ENCODE peak calls at places on chromosomes 7 and 10, in nine cellular contexts. C is foreskin fibroblast; N is CD4-positive, alpha-beta T cell; W is IMR-90; P is K562; G is keratinocyte; Q is glutamatergic neuron; O is cardiac fibroblast; V is OCI-LY7. B is an unnamed sample.

GRCh38 chr10:130301026-130301892 is 165.1 kb downstream of the GLRX3 start:
- DNase-seq in C (no peak), N (peak), W (no peak), P (no peak), G (no peak), Q (no peak), O (peak), V (no peak), B (peak)

GRCh38 chr7:150665075-150665794 is 20.3 kb upstream of the GIMAP2 start:
- DNase-seq in C (no peak), N (no peak), W (no peak), P (no peak), G (no peak), Q (no peak), O (no peak), V (no peak), B (no peak)

GRCh38 chr10:128326851-128327250 is 200.6 kb upstream of the MKI67 start:
- DNase-seq in C (no peak), N (no peak), W (no peak), P (no peak), G (no peak), Q (no peak), O (no peak), V (no peak), B (no peak)

GRCh38 chr7:100063376-100063775 is 13.8 kb downstream of the ZSCAN21 start:
- DNase-seq in C (no peak), N (no peak), W (no peak), P (no peak), G (no peak), Q (no peak), O (no peak), V (no peak), B (no peak)

GRCh38 chr10:119634219-119634544 is 17.0 kb upstream of the BAG3 start:
- DNase-seq in C (peak), N (no peak), W (no peak), P (no peak), G (no peak), Q (no peak), O (peak), V (no peak), B (peak)

GRCh38 chr10:79579361-79579760 is 19.2 kb upstream of the SFTPA2 start:
- DNase-seq in C (no peak), N (no peak), W (no peak), P (no peak), G (no peak), Q (no peak), O (no peak), V (no peak), B (no peak)

GRCh38 chr7:109126404-109127050 is 556.9 kb downstream of the DNAJB9 start:
- DNase-seq in C (peak), N (no peak), W (no peak), P (no peak), G (no peak), Q (peak), O (peak), V (no peak), B (no peak)

GRCh38 chr7:151130741-151131157 is 36.7 kb downstream of the GBX1 start:
- DNase-seq in C (no peak), N (no peak), W (no peak), P (no peak), G (no peak), Q (no peak), O (no peak), V (no peak), B (no peak)

GRCh38 chr7:80781146-80781545 is 137.7 kb downstream of the SEMA3C start:
- DNase-seq in C (no peak), N (no peak), W (no peak), P (no peak), G (no peak), Q (no peak), O (no peak), V (no peak), B (peak)

GRCh38 chr10:91592282-91593020 is 40.4 kb downstream of the PPP1R3C start:
- DNase-seq in C (peak), N (no peak), W (no peak), P (no peak), G (no peak), Q (no peak), O (no peak), V (no peak), B (no peak)

GRCh38 chr10:30007406-30007805 is 52.0 kb downstream of the JCAD start:
- DNase-seq in C (no peak), N (no peak), W (no peak), P (no peak), G (no peak), Q (no peak), O (no peak), V (no peak), B (no peak)

GRCh38 chr7:133794490-133794889 is 332.6 kb upstream of the LRGUK start:
- DNase-seq in C (peak), N (no peak), W (peak), P (no peak), G (no peak), Q (no peak), O (peak), V (no peak), B (peak)

GRCh38 chr7:27113991-27114866 is 11.7 kb upstream of the HOXA2 start:
- DNase-seq in C (no peak), N (no peak), W (peak), P (peak), G (no peak), Q (no peak), O (no peak), V (no peak), B (no peak)

DNA sequence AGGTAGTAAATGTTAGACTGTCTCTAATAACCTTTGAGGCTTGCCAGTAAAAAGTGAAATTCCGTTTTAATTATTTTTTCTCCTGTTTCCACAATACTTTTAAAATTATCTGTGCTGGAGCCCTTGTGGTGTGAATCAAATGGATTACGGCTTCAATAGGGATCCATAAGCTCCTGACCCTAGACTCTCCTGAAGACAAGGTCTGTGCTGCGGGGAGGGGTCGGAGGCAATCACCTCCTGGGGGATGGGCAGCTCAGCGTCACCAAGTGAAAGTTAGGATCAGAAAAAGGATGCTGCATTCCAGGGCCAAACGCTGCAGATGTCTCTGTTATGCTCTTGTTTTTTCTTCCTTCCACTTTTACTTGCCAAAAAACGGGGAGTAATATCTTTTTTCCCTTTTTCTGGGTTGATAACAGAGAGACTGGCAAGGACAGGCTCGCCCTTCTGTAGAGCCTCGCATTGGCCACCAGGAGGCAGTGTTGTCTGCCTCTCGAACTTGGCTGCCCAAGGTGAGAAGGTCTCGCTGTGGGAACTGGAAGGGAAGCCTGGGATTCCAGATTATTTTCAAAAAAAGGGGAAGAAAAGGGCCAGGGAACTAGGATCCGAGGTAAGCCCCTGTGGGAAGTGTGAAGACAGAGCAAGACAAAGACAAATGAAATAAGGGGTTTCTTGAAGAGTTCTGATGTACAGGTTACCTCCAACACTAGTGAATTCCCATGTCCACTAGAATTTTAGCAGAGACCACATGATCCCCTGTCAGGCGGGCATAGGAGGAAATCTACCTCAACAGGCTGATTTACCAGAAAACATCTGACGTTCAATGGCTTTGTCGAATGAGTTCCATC is 621.9 kb downstream of the ACTR3B start:
- DNase-seq in C (no peak), N (no peak), W (no peak), P (peak), G (no peak), Q (no peak), O (no peak), V (peak), B (no peak)
- TF ChIP-seq CTCF in C (no peak), N (no peak), W (no peak), P (peak), G (peak), Q (no peak), O (peak), V (peak), B (no peak)

GRCh38 chr10:22334414-22335203 is 10.7 kb upstream of the SPAG6 start:
- DNase-seq in C (no peak), N (peak), W (no peak), P (no peak), G (no peak), Q (peak), O (no peak), V (no peak), B (no peak)

GRCh38 chr10:22333167-22333566 is 12.1 kb upstream of the SPAG6 start:
- DNase-seq in C (no peak), N (peak), W (no peak), P (no peak), G (no peak), Q (no peak), O (no peak), V (no peak), B (no peak)

GRCh38 chr10:22338260-22338894 is 6.9 kb upstream of the SPAG6 start:
- DNase-seq in C (no peak), N (no peak), W (no peak), P (no peak), G (no peak), Q (no peak), O (no peak), V (no peak), B (no peak)

GRCh38 chr10:22333667-22334282 is 11.5 kb upstream of the SPAG6 start:
- DNase-seq in C (no peak), N (no peak), W (no peak), P (no peak), G (no peak), Q (no peak), O (no peak), V (no peak), B (no peak)

GRCh38 chr10:22335204-22335956 is 9.9 kb upstream of the SPAG6 start:
- DNase-seq in C (peak), N (peak), W (peak), P (no peak), G (no peak), Q (peak), O (peak), V (no peak), B (peak)
- TF ChIP-seq CTCF in C (no peak), N (no peak), W (no peak), P (no peak), G (peak), Q (no peak), O (peak), V (no peak), B (no peak)

GRCh38 chr7:158157460-158157859 is 430.2 kb downstream of the PTPRN2 start:
- DNase-seq in C (no peak), N (no peak), W (no peak), P (no peak), G (no peak), Q (no peak), O (no peak), V (no peak), B (no peak)
- TF ChIP-seq CTCF in C (no peak), N (no peak), W (no peak), P (no peak), G (no peak), Q (no peak), O (no peak), V (no peak), B (no peak)

GRCh38 chr10:103397191-103397825 is 882 bp downstream of the PDCD11 start:
- DNase-seq in C (peak), N (no peak), W (no peak), P (no peak), G (no peak), Q (no peak), O (no peak), V (peak), B (peak)

GRCh38 chr10:103395754-103396066 is 565 bp downstream of the ATP5MK start:
- DNase-seq in C (peak), N (no peak), W (peak), P (no peak), G (no peak), Q (no peak), O (peak), V (peak), B (peak)

GRCh38 chr10:103396789-103397087 is 312 bp downstream of the PDCD11 start:
- DNase-seq in C (no peak), N (no peak), W (no peak), P (peak), G (no peak), Q (no peak), O (peak), V (no peak), B (no peak)

GRCh38 chr10:103394180-103394579 is 2.1 kb downstream of the ATP5MK start:
- DNase-seq in C (no peak), N (no peak), W (no peak), P (peak), G (no peak), Q (no peak), O (no peak), V (no peak), B (no peak)

DNA sequence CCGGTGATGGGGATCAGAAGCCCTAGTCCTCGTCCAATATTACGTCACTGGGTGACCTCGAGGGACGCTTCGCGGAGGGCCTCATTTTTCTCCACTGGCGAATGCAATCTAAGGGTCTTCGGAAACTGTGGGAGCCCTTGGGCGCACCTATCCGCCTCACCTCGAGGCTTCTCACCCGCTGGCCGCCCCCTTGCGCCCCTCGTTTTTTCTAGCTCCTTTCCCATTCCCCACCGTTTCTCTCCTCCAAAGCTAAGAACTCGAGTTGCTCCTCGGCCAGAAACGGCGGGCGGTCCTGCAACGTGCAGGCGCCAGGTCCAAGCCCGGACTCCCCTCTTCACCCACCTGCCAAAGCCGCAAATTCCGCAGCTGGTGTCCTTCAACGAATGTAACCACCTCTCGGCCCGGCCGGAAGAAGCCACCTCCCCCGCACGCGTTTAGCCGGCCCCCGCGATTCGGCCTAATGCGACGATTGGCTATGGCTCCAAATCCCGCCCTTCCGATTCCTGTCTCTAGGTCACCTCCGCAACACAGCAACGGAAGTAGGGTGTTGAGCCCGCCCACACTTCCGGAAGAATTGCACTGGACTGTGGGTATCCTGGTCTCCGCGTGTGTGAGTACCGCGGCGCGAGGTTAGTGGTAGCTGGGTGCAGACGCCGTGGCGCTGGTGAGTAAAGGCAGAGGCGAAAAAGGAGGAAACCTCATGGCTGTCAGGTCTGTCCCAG is at the start of the genes ATP5MK and PDCD11:
- DNase-seq in C (peak), N (peak), W (peak), P (peak), G (peak), Q (peak), O (peak), V (peak), B (peak)
- TF ChIP-seq CTCF in C (peak), N (no peak), W (peak), P (peak), G (peak), Q (no peak), O (peak), V (no peak), B (peak)

GRCh38 chr10:125247576-125247975 is 87.2 kb upstream of the CTBP2 start:
- DNase-seq in C (no peak), N (no peak), W (no peak), P (no peak), G (no peak), Q (no peak), O (no peak), V (no peak), B (no peak)
- TF ChIP-seq CTCF in C (no peak), N (no peak), W (no peak), P (no peak), G (no peak), Q (no peak), O (no peak), V (no peak), B (no peak)